ENCODE peak calls at places on chromosomes 13 and 19, in four cellular contexts. One of them, this sample, is unnamed.

GRCh38 chr19:53131732-53132131 is 978 bp downstream of the ZNF415 start:
- DNase-seq in lower lobe of right lung: no peak
- DNase-seq in CD4-positive, CD25-positive, alpha-beta regulatory T cell: no peak
- DNase-seq in K562: no peak
- DNase-seq in this sample: no peak

GRCh38 chr13:53405616-53406015 is 377.0 kb downstream of the OLFM4 start:
- DNase-seq in lower lobe of right lung: no peak
- DNase-seq in CD4-positive, CD25-positive, alpha-beta regulatory T cell: no peak
- DNase-seq in K562: no peak
- DNase-seq in this sample: no peak

GRCh38 chr19:38290631-38291147 is 13.4 kb upstream of the C19orf33 start:
- DNase-seq in lower lobe of right lung: peak; percentile 79
- DNase-seq in CD4-positive, CD25-positive, alpha-beta regulatory T cell: no peak
- DNase-seq in K562: no peak
- DNase-seq in this sample: no peak

GRCh38 chr13:25687622-25688225 is 315.9 kb downstream of the ATP8A2 start:
- DNase-seq in lower lobe of right lung: no peak
- DNase-seq in CD4-positive, CD25-positive, alpha-beta regulatory T cell: no peak
- DNase-seq in K562: no peak
- DNase-seq in this sample: no peak

GRCh38 chr13:51412431-51412830 is 40.4 kb downstream of the INTS6 start:
- DNase-seq in lower lobe of right lung: no peak
- DNase-seq in CD4-positive, CD25-positive, alpha-beta regulatory T cell: no peak
- DNase-seq in K562: no peak
- DNase-seq in this sample: no peak

GRCh38 chr13:66210677-66211076 is 1019.5 kb downstream of the PCDH9 start:
- DNase-seq in lower lobe of right lung: no peak
- DNase-seq in CD4-positive, CD25-positive, alpha-beta regulatory T cell: no peak
- DNase-seq in K562: peak; percentile 1
- DNase-seq in this sample: no peak

GRCh38 chr13:102879793-102880499 is 34.1 kb downstream of the ERCC5 start:
- DNase-seq in lower lobe of right lung: no peak
- DNase-seq in CD4-positive, CD25-positive, alpha-beta regulatory T cell: no peak
- DNase-seq in K562: no peak
- DNase-seq in this sample: no peak

GRCh38 chr13:73687087-73687486 is 447.1 kb downstream of the KLF12 start:
- DNase-seq in lower lobe of right lung: no peak
- DNase-seq in CD4-positive, CD25-positive, alpha-beta regulatory T cell: no peak
- DNase-seq in K562: no peak
- DNase-seq in this sample: no peak

GRCh38 chr19:16886305-16886880 is 2.4 kb upstream of the F2RL3 start:
- DNase-seq in lower lobe of right lung: peak; percentile 84
- DNase-seq in CD4-positive, CD25-positive, alpha-beta regulatory T cell: no peak
- DNase-seq in K562: peak; percentile 35
- DNase-seq in this sample: no peak

GRCh38 chr19:41993612-41994483 is at the start of gene ATP1A3:
- DNase-seq in lower lobe of right lung: no peak
- DNase-seq in CD4-positive, CD25-positive, alpha-beta regulatory T cell: peak; percentile 66
- DNase-seq in K562: peak; percentile 76
- DNase-seq in this sample: no peak

GRCh38 chr19:33293255-33294057 is 8.9 kb downstream of the CEBPA start:
- DNase-seq in lower lobe of right lung: peak; percentile 71
- DNase-seq in CD4-positive, CD25-positive, alpha-beta regulatory T cell: no peak
- DNase-seq in K562: peak; percentile 38
- DNase-seq in this sample: no peak

GRCh38 chr13:108360139-108360538 is 90.6 kb downstream of the TNFSF13B start:
- DNase-seq in lower lobe of right lung: no peak
- DNase-seq in CD4-positive, CD25-positive, alpha-beta regulatory T cell: no peak
- DNase-seq in K562: no peak
- DNase-seq in this sample: no peak

GRCh38 chr19:18397242-18398202 is at the start of gene LRRC25:
- DNase-seq in lower lobe of right lung: peak; percentile 81
- DNase-seq in CD4-positive, CD25-positive, alpha-beta regulatory T cell: peak; percentile 38
- DNase-seq in K562: peak; percentile 75
- DNase-seq in this sample: peak; percentile 84

GRCh38 chr13:51229731-51230130 is 7.5 kb downstream of the FAM124A start:
- DNase-seq in lower lobe of right lung: no peak
- DNase-seq in CD4-positive, CD25-positive, alpha-beta regulatory T cell: no peak
- DNase-seq in K562: no peak
- DNase-seq in this sample: no peak

GRCh38 chr19:558770-559439 is 13.5 kb upstream of the BSG start:
- DNase-seq in lower lobe of right lung: peak; percentile 52
- DNase-seq in CD4-positive, CD25-positive, alpha-beta regulatory T cell: no peak
- DNase-seq in K562: no peak
- DNase-seq in this sample: no peak

GRCh38 chr13:80473695-80474094 is 132.8 kb upstream of the SPRY2 start:
- DNase-seq in lower lobe of right lung: no peak
- DNase-seq in CD4-positive, CD25-positive, alpha-beta regulatory T cell: no peak
- DNase-seq in K562: no peak
- DNase-seq in this sample: no peak

GRCh38 chr13:45331123-45331619 is 9.8 kb downstream of the TPT1 start:
- DNase-seq in lower lobe of right lung: no peak
- DNase-seq in CD4-positive, CD25-positive, alpha-beta regulatory T cell: no peak
- DNase-seq in K562: no peak
- DNase-seq in this sample: no peak

GRCh38 chr13:61255035-61255796 is 160.4 kb downstream of the PCDH20 start:
- DNase-seq in lower lobe of right lung: no peak
- DNase-seq in CD4-positive, CD25-positive, alpha-beta regulatory T cell: no peak
- DNase-seq in K562: no peak
- DNase-seq in this sample: no peak

GRCh38 chr19:10868872-10869547 is 2.3 kb upstream of the CARM1 start:
- DNase-seq in lower lobe of right lung: no peak
- DNase-seq in CD4-positive, CD25-positive, alpha-beta regulatory T cell: no peak
- DNase-seq in K562: no peak
- DNase-seq in this sample: no peak

GRCh38 chr13:40170982-40171381 is 495.5 kb downstream of the FOXO1 start:
- DNase-seq in lower lobe of right lung: no peak
- DNase-seq in CD4-positive, CD25-positive, alpha-beta regulatory T cell: peak; percentile 48
- DNase-seq in K562: no peak
- DNase-seq in this sample: no peak

GRCh38 chr19:30647891-30648290 is 275.7 kb downstream of the ZNF536 start:
- DNase-seq in lower lobe of right lung: no peak
- DNase-seq in CD4-positive, CD25-positive, alpha-beta regulatory T cell: no peak
- DNase-seq in K562: no peak
- DNase-seq in this sample: no peak
- H3K4me1 ChIP-seq in lower lobe of right lung: no peaks in the 10 kb centered on the region
- H3K4me1 ChIP-seq in CD4-positive, CD25-positive, alpha-beta regulatory T cell: no peaks in the 10 kb centered on the region
- H3K4me1 ChIP-seq in K562: no peaks in the 10 kb centered on the region
- H3K4me1 ChIP-seq in this sample: no peaks in the 10 kb centered on the region

GRCh38 chr19:58556633-58557252 is 1.7 kb downstream of the UBE2M start:
- DNase-seq in lower lobe of right lung: no peak
- DNase-seq in CD4-positive, CD25-positive, alpha-beta regulatory T cell: no peak
- DNase-seq in K562: no peak
- DNase-seq in this sample: peak; percentile 41
- H3K4me1 ChIP-seq in lower lobe of right lung: peaks cover 42% of the 10 kb centered on the region
- H3K4me1 ChIP-seq in CD4-positive, CD25-positive, alpha-beta regulatory T cell: peaks cover 59% of the 10 kb centered on the region
- H3K4me1 ChIP-seq in K562: peaks cover 59% of the 10 kb centered on the region
- H3K4me1 ChIP-seq in this sample: no peaks in the 10 kb centered on the region

DNA sequence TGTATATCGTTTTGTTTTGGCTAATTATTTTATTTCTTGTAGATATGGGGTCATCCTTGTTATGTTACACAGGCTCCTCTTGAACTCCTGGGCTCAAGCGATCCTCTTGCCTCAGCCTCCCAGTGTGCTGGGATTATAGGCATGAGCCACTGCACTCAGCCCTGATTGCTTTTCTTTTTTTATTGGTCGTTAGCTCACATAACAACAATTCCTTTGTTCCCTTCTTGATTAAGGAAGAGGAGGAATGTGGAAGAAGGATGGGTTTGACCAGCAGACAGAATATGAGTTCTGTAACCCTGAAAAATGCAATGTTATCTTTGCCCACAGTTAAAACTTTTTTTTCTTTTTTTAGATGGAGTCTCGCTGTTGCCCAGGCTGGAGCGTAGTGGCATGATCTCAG is 11.4 kb downstream of the BRME1 start:
- DNase-seq in lower lobe of right lung: no peak
- DNase-seq in CD4-positive, CD25-positive, alpha-beta regulatory T cell: no peak
- DNase-seq in K562: no peak
- DNase-seq in this sample: no peak
- H3K4me1 ChIP-seq in lower lobe of right lung: no peaks in the 10 kb centered on the region
- H3K4me1 ChIP-seq in CD4-positive, CD25-positive, alpha-beta regulatory T cell: no peaks in the 10 kb centered on the region
- H3K4me1 ChIP-seq in K562: peaks cover 28% of the 10 kb centered on the region
- H3K4me1 ChIP-seq in this sample: no peaks in the 10 kb centered on the region

GRCh38 chr19:1651548-1652394 is 644 bp downstream of the TCF3 start:
- DNase-seq in lower lobe of right lung: peak; percentile 66
- DNase-seq in CD4-positive, CD25-positive, alpha-beta regulatory T cell: peak; percentile 67
- DNase-seq in K562: peak; percentile 73
- DNase-seq in this sample: peak; percentile 67
- H3K4me1 ChIP-seq in lower lobe of right lung: peaks cover 20% of the 10 kb centered on the region
- H3K4me1 ChIP-seq in CD4-positive, CD25-positive, alpha-beta regulatory T cell: peaks cover 21% of the 10 kb centered on the region
- H3K4me1 ChIP-seq in K562: peaks cover 78% of the 10 kb centered on the region
- H3K4me1 ChIP-seq in this sample: no peaks in the 10 kb centered on the region

This sample was measured in aorta.